ENCODE peak calls at places on chromosomes 12 and 14, in five cellular contexts. One of them, this sample, is unnamed.
A peak's percentile ranks its signal among the peaks of the same experiment; 100 is the strongest.

GRCh38 chr12:108099085-108099484 is 30.0 kb upstream of the WSCD2 start:
- DNase-seq in aorta: no peak
- DNase-seq in endothelial cell of umbilical vein: peak; percentile 3
- DNase-seq in GM12878: no peak
- DNase-seq in GM06990: no peak
- DNase-seq in this sample: no peak

GRCh38 chr14:92489394-92490238 is 24.0 kb upstream of the RIN3 start:
- DNase-seq in GM06990: no peak
- DNase-seq in endothelial cell of umbilical vein: no peak
- DNase-seq in aorta: no peak
- DNase-seq in GM12878: no peak
- DNase-seq in this sample: no peak

GRCh38 chr14:89648510-89648909 is 231.5 kb upstream of the FOXN3 start:
- DNase-seq in GM12878: no peak
- DNase-seq in aorta: no peak
- DNase-seq in GM06990: no peak
- DNase-seq in endothelial cell of umbilical vein: no peak
- DNase-seq in this sample: no peak

GRCh38 chr12:128940974-128941373 is 87.7 kb downstream of the GLT1D1 start:
- DNase-seq in GM12878: no peak
- DNase-seq in endothelial cell of umbilical vein: no peak
- DNase-seq in aorta: no peak
- DNase-seq in GM06990: no peak
- DNase-seq in this sample: no peak

GRCh38 chr14:64891839-64892375 is 12.2 kb upstream of the SPTB start:
- DNase-seq in GM06990: peak; percentile 13
- DNase-seq in aorta: no peak
- DNase-seq in GM12878: peak; percentile 36
- DNase-seq in endothelial cell of umbilical vein: peak; percentile 72
- DNase-seq in this sample: peak; percentile 12

GRCh38 chr14:56379956-56380355 is 199.6 kb upstream of the TMEM260 start:
- DNase-seq in endothelial cell of umbilical vein: no peak
- DNase-seq in GM06990: no peak
- DNase-seq in aorta: no peak
- DNase-seq in GM12878: no peak
- DNase-seq in this sample: no peak

GRCh38 chr14:60331201-60332045 is 82.4 kb downstream of the PPM1A start:
- DNase-seq in GM12878: peak; percentile 52
- DNase-seq in aorta: peak; percentile 63
- DNase-seq in endothelial cell of umbilical vein: peak; percentile 78
- DNase-seq in GM06990: peak; percentile 73
- DNase-seq in this sample: peak; percentile 54

GRCh38 chr14:104970231-104971068 is 7.7 kb downstream of the AHNAK2 start:
- DNase-seq in endothelial cell of umbilical vein: peak; percentile 87
- DNase-seq in GM12878: no peak
- DNase-seq in GM06990: no peak
- DNase-seq in aorta: peak; percentile 87
- DNase-seq in this sample: peak; percentile 61

GRCh38 chr14:105065280-105066228 is at the start of gene GPR132:
- DNase-seq in GM06990: peak; percentile 87
- DNase-seq in GM12878: peak; percentile 93
- DNase-seq in aorta: peak; percentile 78
- DNase-seq in endothelial cell of umbilical vein: no peak
- DNase-seq in this sample: peak; percentile 77

GRCh38 chr14:24398943-24399801 is at the start of gene NYNRIN:
- DNase-seq in endothelial cell of umbilical vein: peak; percentile 58
- DNase-seq in GM06990: no peak
- DNase-seq in aorta: peak; percentile 76
- DNase-seq in GM12878: no peak
- DNase-seq in this sample: no peak

GRCh38 chr14:25049559-25050493 is at the start of gene STXBP6:
- DNase-seq in GM06990: peak; percentile 24
- DNase-seq in GM12878: no peak
- DNase-seq in endothelial cell of umbilical vein: peak; percentile 39
- DNase-seq in aorta: peak; percentile 62
- DNase-seq in this sample: peak; percentile 76

GRCh38 chr12:121580959-121581680 is at the start of gene KDM2B:
- DNase-seq in endothelial cell of umbilical vein: peak; percentile 63
- DNase-seq in GM06990: no peak
- DNase-seq in aorta: peak; percentile 71
- DNase-seq in GM12878: no peak
- DNase-seq in this sample: peak; percentile 45

GRCh38 chr14:23800811-23801210 is 152.8 kb upstream of the DHRS4 start:
- DNase-seq in GM06990: no peak
- DNase-seq in GM12878: no peak
- DNase-seq in aorta: no peak
- DNase-seq in endothelial cell of umbilical vein: no peak
- DNase-seq in this sample: no peak

GRCh38 chr12:44589697-44590096 is 286.4 kb downstream of the NELL2 start:
- DNase-seq in GM06990: no peak
- DNase-seq in aorta: no peak
- DNase-seq in GM12878: no peak
- DNase-seq in endothelial cell of umbilical vein: no peak
- DNase-seq in this sample: no peak

GRCh38 chr12:47992776-47993175 is 11.5 kb downstream of the COL2A1 start:
- DNase-seq in GM06990: no peak
- DNase-seq in aorta: no peak
- DNase-seq in GM12878: no peak
- DNase-seq in endothelial cell of umbilical vein: no peak
- DNase-seq in this sample: no peak

GRCh38 chr12:100348657-100349454 is 8.0 kb upstream of the SLC17A8 start:
- DNase-seq in GM06990: no peak
- DNase-seq in GM12878: no peak
- DNase-seq in aorta: no peak
- DNase-seq in endothelial cell of umbilical vein: peak; percentile 37
- DNase-seq in this sample: no peak

GRCh38 chr12:64729909-64730584 is 29.2 kb downstream of the GNS start:
- DNase-seq in endothelial cell of umbilical vein: peak; percentile 27
- DNase-seq in aorta: no peak
- DNase-seq in GM06990: peak; percentile 14
- DNase-seq in GM12878: peak; percentile 19
- DNase-seq in this sample: no peak

GRCh38 chr14:79791055-79791732 is 420.1 kb downstream of the DIO2 start:
- DNase-seq in GM12878: no peak
- DNase-seq in endothelial cell of umbilical vein: no peak
- DNase-seq in aorta: no peak
- DNase-seq in GM06990: no peak
- DNase-seq in this sample: no peak

GRCh38 chr12:16531623-16532022 is 74.3 kb downstream of the LMO3 start:
- DNase-seq in endothelial cell of umbilical vein: no peak
- DNase-seq in GM06990: no peak
- DNase-seq in GM12878: no peak
- DNase-seq in aorta: no peak
- DNase-seq in this sample: no peak

GRCh38 chr12:4225571-4225970 is 48.0 kb upstream of the CCND2 start:
- DNase-seq in aorta: no peak
- DNase-seq in endothelial cell of umbilical vein: no peak
- DNase-seq in GM06990: no peak
- DNase-seq in GM12878: no peak
- DNase-seq in this sample: no peak

GRCh38 chr12:66555113-66555512 is 123.8 kb downstream of the GRIP1 start:
- DNase-seq in GM06990: no peak
- DNase-seq in endothelial cell of umbilical vein: no peak
- DNase-seq in GM12878: no peak
- DNase-seq in aorta: no peak
- DNase-seq in this sample: no peak

GRCh38 chr14:99239661-99240092 is 32.3 kb downstream of the BCL11B start:
- DNase-seq in aorta: no peak
- DNase-seq in endothelial cell of umbilical vein: no peak
- DNase-seq in GM12878: no peak
- DNase-seq in GM06990: no peak
- DNase-seq in this sample: no peak

GRCh38 chr14:36485773-36486172 is 34.3 kb downstream of the NKX2-1 start:
- DNase-seq in GM12878: no peak
- DNase-seq in GM06990: no peak
- DNase-seq in endothelial cell of umbilical vein: no peak
- DNase-seq in aorta: no peak
- DNase-seq in this sample: no peak

GRCh38 chr12:115620816-115621215 is 656.7 kb downstream of the MED13L start:
- DNase-seq in endothelial cell of umbilical vein: no peak
- DNase-seq in aorta: no peak
- DNase-seq in GM12878: no peak
- DNase-seq in GM06990: no peak
- DNase-seq in this sample: no peak

GRCh38 chr14:95679995-95680735 is 6.1 kb upstream of the TCL1B start:
- DNase-seq in endothelial cell of umbilical vein: no peak
- DNase-seq in GM06990: no peak
- DNase-seq in GM12878: no peak
- DNase-seq in aorta: no peak
- DNase-seq in this sample: no peak

GRCh38 chr12:85374981-85375380 is 95.0 kb downstream of the ALX1 start:
- DNase-seq in endothelial cell of umbilical vein: no peak
- DNase-seq in aorta: no peak
- DNase-seq in GM12878: no peak
- DNase-seq in GM06990: no peak
- DNase-seq in this sample: no peak

GRCh38 chr12:126668538-126668937 is 1598.4 kb upstream of the TMEM132C start:
- DNase-seq in aorta: no peak
- DNase-seq in GM12878: no peak
- DNase-seq in endothelial cell of umbilical vein: no peak
- DNase-seq in GM06990: no peak
- DNase-seq in this sample: no peak

GRCh38 chr14:69612014-69612758 is 790 bp downstream of the SUSD6 start:
- DNase-seq in endothelial cell of umbilical vein: peak; percentile 51
- DNase-seq in GM12878: no peak
- DNase-seq in aorta: peak; percentile 51
- DNase-seq in GM06990: peak; percentile 68
- DNase-seq in this sample: peak; percentile 73

GRCh38 chr14:49988080-49988990 is 95.5 kb downstream of the ARF6 start:
- DNase-seq in endothelial cell of umbilical vein: no peak
- DNase-seq in GM06990: no peak
- DNase-seq in GM12878: no peak
- DNase-seq in aorta: no peak
- DNase-seq in this sample: no peak

GRCh38 chr14:101956179-101956885 is 8.0 kb upstream of the DYNC1H1 start:
- DNase-seq in endothelial cell of umbilical vein: no peak
- DNase-seq in aorta: no peak
- DNase-seq in GM12878: no peak
- DNase-seq in GM06990: no peak
- DNase-seq in this sample: no peak

GRCh38 chr14:63435838-63436237 is 107.3 kb downstream of the PPP2R5E start:
- DNase-seq in endothelial cell of umbilical vein: no peak
- DNase-seq in GM06990: no peak
- DNase-seq in GM12878: no peak
- DNase-seq in aorta: peak; percentile 86
- DNase-seq in this sample: peak; percentile 47

GRCh38 chr14:85531141-85531593 is 1.2 kb downstream of the FLRT2 start:
- DNase-seq in GM06990: no peak
- DNase-seq in GM12878: no peak
- DNase-seq in aorta: peak; percentile 62
- DNase-seq in endothelial cell of umbilical vein: peak; percentile 88
- DNase-seq in this sample: peak; percentile 38

DNA sequence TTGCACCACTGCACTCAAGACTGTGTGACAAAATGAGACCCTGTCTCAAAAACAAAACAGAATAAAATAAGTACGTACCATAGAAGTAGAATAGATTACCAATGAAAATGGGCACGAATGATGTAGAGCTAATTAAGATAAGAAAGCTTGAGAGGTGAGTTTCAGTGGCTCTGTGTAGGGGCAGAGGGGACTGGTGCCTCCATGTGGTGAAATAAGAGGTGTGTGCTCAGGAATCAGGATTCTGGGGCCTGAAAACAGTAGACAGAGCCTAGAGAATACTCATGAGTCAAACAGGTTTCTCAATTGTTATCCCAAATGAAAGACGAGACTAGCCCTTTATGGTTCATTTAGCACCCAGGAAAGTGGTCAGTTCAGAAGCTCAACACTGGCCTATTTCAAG is 1145.1 kb downstream of the FLRT2 start:
- DNase-seq in aorta: no peak
- DNase-seq in GM12878: no peak
- DNase-seq in endothelial cell of umbilical vein: no peak
- DNase-seq in GM06990: no peak
- DNase-seq in this sample: no peak
- H3K4me3 ChIP-seq in aorta: no peak overlapping the region
- H3K4me3 ChIP-seq in GM12878: no peak overlapping the region
- H3K4me3 ChIP-seq in endothelial cell of umbilical vein: no peak overlapping the region
- H3K4me3 ChIP-seq in GM06990: no peak overlapping the region
- H3K4me3 ChIP-seq in this sample: no peak overlapping the region

GRCh38 chr12:132469423-132469822 is 20.5 kb upstream of the FBRSL1 start:
- DNase-seq in GM06990: no peak
- DNase-seq in endothelial cell of umbilical vein: no peak
- DNase-seq in aorta: no peak
- DNase-seq in GM12878: peak; percentile 51
- DNase-seq in this sample: no peak
- H3K4me3 ChIP-seq in GM06990: peak overlapping the region; percentile 14
- H3K4me3 ChIP-seq in endothelial cell of umbilical vein: no peak overlapping the region
- H3K4me3 ChIP-seq in aorta: no peak overlapping the region
- H3K4me3 ChIP-seq in GM12878: peak overlapping the region; percentile 36
- H3K4me3 ChIP-seq in this sample: no peak overlapping the region

DNA sequence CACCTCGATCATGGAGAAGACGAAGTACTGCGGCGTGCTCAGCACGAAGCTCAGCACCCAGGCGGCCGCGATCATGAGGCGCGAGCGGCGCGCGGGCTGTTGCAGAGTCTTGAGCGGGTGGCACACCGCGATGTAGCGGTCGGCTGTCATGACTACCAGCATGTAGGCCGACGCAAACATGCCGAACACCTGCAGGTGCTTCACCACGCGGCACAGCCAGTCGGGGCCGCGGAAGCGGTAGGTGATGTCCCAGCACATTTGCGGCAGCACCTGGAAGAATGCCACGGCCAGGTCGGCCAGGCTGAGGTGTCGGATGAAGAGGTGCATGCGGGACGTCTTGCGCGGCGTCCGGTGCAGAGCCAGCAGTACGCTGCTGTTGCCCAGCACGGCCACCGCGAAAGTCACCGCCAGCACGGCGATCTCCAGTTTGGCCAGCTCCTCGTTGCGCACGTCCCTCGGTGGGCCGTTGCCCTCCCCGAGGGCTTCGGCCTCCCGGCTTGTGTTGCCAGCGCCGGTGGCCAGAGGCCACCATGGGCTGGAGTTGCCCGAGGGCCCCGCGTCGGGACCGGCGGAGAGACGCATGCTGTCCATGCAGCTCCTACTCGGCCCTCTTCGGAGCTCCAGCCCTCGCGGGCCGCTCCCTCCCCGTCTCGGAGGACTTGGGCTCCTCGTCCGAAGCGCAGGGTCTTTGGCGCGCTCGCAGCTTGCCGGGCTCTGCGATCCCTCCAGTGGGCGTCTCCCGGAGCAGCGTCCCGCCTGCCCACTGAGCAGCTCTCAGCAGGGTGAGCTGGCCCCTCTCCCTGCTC is 543 bp downstream of the AVPR1A start:
- DNase-seq in GM06990: peak; percentile 14
- DNase-seq in GM12878: no peak
- DNase-seq in aorta: peak; percentile 41
- DNase-seq in endothelial cell of umbilical vein: no peak
- DNase-seq in this sample: peak; percentile 67
- H3K4me3 ChIP-seq in GM06990: no peak overlapping the region
- H3K4me3 ChIP-seq in GM12878: no peak overlapping the region
- H3K4me3 ChIP-seq in aorta: peak overlapping the region; percentile 17
- H3K4me3 ChIP-seq in endothelial cell of umbilical vein: no peak overlapping the region
- H3K4me3 ChIP-seq in this sample: peak overlapping the region; percentile 61

DNA sequence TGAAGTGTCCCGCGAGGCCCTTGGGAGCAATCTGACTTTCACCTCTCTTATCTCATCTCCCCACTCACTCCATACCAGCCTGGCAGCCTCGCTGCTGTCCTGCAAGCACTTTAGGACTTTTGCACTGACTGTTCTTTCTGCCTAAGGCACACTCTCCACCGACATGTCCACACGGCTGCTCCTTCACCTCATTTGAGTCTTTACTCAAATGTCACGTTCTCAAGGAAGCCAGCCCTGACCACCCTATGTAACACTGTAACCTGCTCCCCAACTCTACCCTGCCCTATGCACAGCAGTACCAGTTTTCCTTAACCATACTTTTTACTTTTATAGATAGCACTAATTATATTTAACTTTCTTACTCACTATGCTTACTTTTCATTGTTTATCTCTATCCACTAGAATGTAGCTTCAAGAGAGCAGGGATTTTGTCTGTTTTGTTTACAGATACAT is 32.0 kb downstream of the PRKD1 start:
- DNase-seq in endothelial cell of umbilical vein: no peak
- DNase-seq in GM12878: no peak
- DNase-seq in aorta: no peak
- DNase-seq in GM06990: no peak
- DNase-seq in this sample: no peak
- H3K4me3 ChIP-seq in endothelial cell of umbilical vein: no peak overlapping the region
- H3K4me3 ChIP-seq in GM12878: no peak overlapping the region
- H3K4me3 ChIP-seq in aorta: no peak overlapping the region
- H3K4me3 ChIP-seq in GM06990: no peak overlapping the region
- H3K4me3 ChIP-seq in this sample: no peak overlapping the region

This sample was measured in heart left ventricle.